ENCODE peak calls at places on chromosomes 1 and 21, in ten cellular contexts. One of them, this sample, is unnamed.

GRCh38 chr1:169091480-169091941 is 15.0 kb upstream of the ATP1B1 start:
- DNase-seq in left ventricle myocardium inferior: no peak
- DNase-seq in heart left ventricle: no peak
- DNase-seq in sigmoid colon: no peak
- DNase-seq in fibroblast of lung: no peak
- DNase-seq in GM23248: peak; percentile 76
- DNase-seq in kidney: no peak
- DNase-seq in tibial nerve: no peak
- DNase-seq in mucosa of descending colon: no peak
- DNase-seq in OCI-LY7: no peak
- DNase-seq in this sample: no peak

GRCh38 chr21:42567181-42567560 is 53.5 kb downstream of the SLC37A1 start:
- DNase-seq in heart left ventricle: peak; percentile 37
- DNase-seq in left ventricle myocardium inferior: no peak
- DNase-seq in tibial nerve: no peak
- DNase-seq in kidney: peak; percentile 56
- DNase-seq in mucosa of descending colon: peak; percentile 7
- DNase-seq in OCI-LY7: no peak
- DNase-seq in fibroblast of lung: no peak
- DNase-seq in sigmoid colon: peak; percentile 40
- DNase-seq in GM23248: no peak
- DNase-seq in this sample: no peak

GRCh38 chr1:155918660-155919059 is 7.5 kb upstream of the RIT1 start:
- DNase-seq in mucosa of descending colon: no peak
- DNase-seq in left ventricle myocardium inferior: no peak
- DNase-seq in heart left ventricle: no peak
- DNase-seq in GM23248: no peak
- DNase-seq in kidney: no peak
- DNase-seq in OCI-LY7: no peak
- DNase-seq in fibroblast of lung: no peak
- DNase-seq in sigmoid colon: no peak
- DNase-seq in tibial nerve: no peak
- DNase-seq in this sample: no peak

GRCh38 chr1:160404094-160404493 is 3.7 kb downstream of the VANGL2 start:
- DNase-seq in tibial nerve: no peak
- DNase-seq in heart left ventricle: no peak
- DNase-seq in sigmoid colon: no peak
- DNase-seq in kidney: no peak
- DNase-seq in mucosa of descending colon: no peak
- DNase-seq in fibroblast of lung: no peak
- DNase-seq in GM23248: no peak
- DNase-seq in left ventricle myocardium inferior: no peak
- DNase-seq in OCI-LY7: peak; percentile 47
- DNase-seq in this sample: no peak

GRCh38 chr1:58768332-58768731 is 15.5 kb downstream of the JUN start:
- DNase-seq in sigmoid colon: no peak
- DNase-seq in GM23248: no peak
- DNase-seq in heart left ventricle: no peak
- DNase-seq in mucosa of descending colon: no peak
- DNase-seq in kidney: no peak
- DNase-seq in tibial nerve: no peak
- DNase-seq in OCI-LY7: no peak
- DNase-seq in fibroblast of lung: peak; percentile 47
- DNase-seq in left ventricle myocardium inferior: no peak
- DNase-seq in this sample: no peak

GRCh38 chr1:176206006-176206960 is 803 bp downstream of the COP1 start:
- DNase-seq in fibroblast of lung: peak; percentile 28
- DNase-seq in sigmoid colon: peak; percentile 68
- DNase-seq in mucosa of descending colon: peak; percentile 70
- DNase-seq in OCI-LY7: peak; percentile 62
- DNase-seq in tibial nerve: peak; percentile 13
- DNase-seq in kidney: no peak
- DNase-seq in GM23248: peak; percentile 74
- DNase-seq in left ventricle myocardium inferior: no peak
- DNase-seq in heart left ventricle: no peak
- DNase-seq in this sample: peak; percentile 48

GRCh38 chr1:14997646-14998276 is 155.8 kb upstream of the TMEM51 start:
- DNase-seq in tibial nerve: no peak
- DNase-seq in heart left ventricle: no peak
- DNase-seq in left ventricle myocardium inferior: no peak
- DNase-seq in mucosa of descending colon: no peak
- DNase-seq in sigmoid colon: no peak
- DNase-seq in OCI-LY7: no peak
- DNase-seq in fibroblast of lung: no peak
- DNase-seq in GM23248: peak; percentile 32
- DNase-seq in kidney: no peak
- DNase-seq in this sample: no peak

GRCh38 chr21:42258150-42258884 is 39.4 kb downstream of the ABCG1 start:
- DNase-seq in OCI-LY7: peak; percentile 87
- DNase-seq in left ventricle myocardium inferior: peak; percentile 68
- DNase-seq in heart left ventricle: peak; percentile 89
- DNase-seq in sigmoid colon: peak; percentile 82
- DNase-seq in mucosa of descending colon: peak; percentile 88
- DNase-seq in fibroblast of lung: peak; percentile 49
- DNase-seq in tibial nerve: peak; percentile 48
- DNase-seq in kidney: peak; percentile 85
- DNase-seq in GM23248: peak; percentile 72
- DNase-seq in this sample: peak; percentile 62

GRCh38 chr1:57916034-57916433 is 492.2 kb upstream of the DAB1 start:
- DNase-seq in OCI-LY7: no peak
- DNase-seq in left ventricle myocardium inferior: no peak
- DNase-seq in tibial nerve: no peak
- DNase-seq in GM23248: no peak
- DNase-seq in fibroblast of lung: no peak
- DNase-seq in mucosa of descending colon: no peak
- DNase-seq in kidney: no peak
- DNase-seq in heart left ventricle: no peak
- DNase-seq in sigmoid colon: no peak
- DNase-seq in this sample: no peak

GRCh38 chr21:42003051-42003461 is 7.1 kb downstream of the ZBTB21 start:
- DNase-seq in sigmoid colon: no peak
- DNase-seq in tibial nerve: no peak
- DNase-seq in left ventricle myocardium inferior: no peak
- DNase-seq in heart left ventricle: no peak
- DNase-seq in kidney: no peak
- DNase-seq in OCI-LY7: no peak
- DNase-seq in GM23248: peak; percentile 78
- DNase-seq in mucosa of descending colon: no peak
- DNase-seq in fibroblast of lung: no peak
- DNase-seq in this sample: no peak

GRCh38 chr1:47592296-47592975 is 154.6 kb downstream of the FOXD2 start:
- DNase-seq in mucosa of descending colon: no peak
- DNase-seq in heart left ventricle: no peak
- DNase-seq in left ventricle myocardium inferior: no peak
- DNase-seq in fibroblast of lung: no peak
- DNase-seq in sigmoid colon: no peak
- DNase-seq in GM23248: no peak
- DNase-seq in OCI-LY7: no peak
- DNase-seq in kidney: no peak
- DNase-seq in tibial nerve: no peak
- DNase-seq in this sample: no peak

GRCh38 chr1:30762931-30763653 is 5.5 kb upstream of the LAPTM5 start:
- DNase-seq in tibial nerve: no peak
- DNase-seq in GM23248: no peak
- DNase-seq in OCI-LY7: no peak
- DNase-seq in left ventricle myocardium inferior: no peak
- DNase-seq in kidney: no peak
- DNase-seq in sigmoid colon: no peak
- DNase-seq in mucosa of descending colon: no peak
- DNase-seq in fibroblast of lung: no peak
- DNase-seq in heart left ventricle: no peak
- DNase-seq in this sample: no peak

GRCh38 chr1:28026329-28026728 is 62.1 kb downstream of the EYA3 start:
- DNase-seq in heart left ventricle: no peak
- DNase-seq in kidney: no peak
- DNase-seq in fibroblast of lung: no peak
- DNase-seq in tibial nerve: no peak
- DNase-seq in mucosa of descending colon: no peak
- DNase-seq in sigmoid colon: no peak
- DNase-seq in left ventricle myocardium inferior: no peak
- DNase-seq in GM23248: no peak
- DNase-seq in OCI-LY7: no peak
- DNase-seq in this sample: no peak

GRCh38 chr1:203551550-203551949 is 57.6 kb downstream of the OPTC start:
- DNase-seq in left ventricle myocardium inferior: no peak
- DNase-seq in GM23248: no peak
- DNase-seq in sigmoid colon: no peak
- DNase-seq in OCI-LY7: no peak
- DNase-seq in tibial nerve: no peak
- DNase-seq in kidney: no peak
- DNase-seq in mucosa of descending colon: no peak
- DNase-seq in fibroblast of lung: no peak
- DNase-seq in heart left ventricle: no peak
- DNase-seq in this sample: no peak

GRCh38 chr1:33257388-33257758 is 1.1 kb downstream of the ZNF362 start:
- DNase-seq in left ventricle myocardium inferior: no peak
- DNase-seq in kidney: no peak
- DNase-seq in tibial nerve: no peak
- DNase-seq in fibroblast of lung: no peak
- DNase-seq in heart left ventricle: no peak
- DNase-seq in mucosa of descending colon: no peak
- DNase-seq in OCI-LY7: no peak
- DNase-seq in sigmoid colon: no peak
- DNase-seq in GM23248: peak; percentile 41
- DNase-seq in this sample: no peak

GRCh38 chr1:198935371-198935921 is 296.6 kb downstream of the PTPRC start:
- DNase-seq in heart left ventricle: peak; percentile 69
- DNase-seq in kidney: peak; percentile 79
- DNase-seq in fibroblast of lung: peak; percentile 94
- DNase-seq in left ventricle myocardium inferior: peak; percentile 33
- DNase-seq in GM23248: peak; percentile 90
- DNase-seq in sigmoid colon: peak; percentile 74
- DNase-seq in mucosa of descending colon: peak; percentile 48
- DNase-seq in tibial nerve: peak; percentile 72
- DNase-seq in OCI-LY7: peak; percentile 87
- DNase-seq in this sample: peak; percentile 92
- H3K9me3 ChIP-seq in heart left ventricle: no peaks in the 10 kb centered on the region
- H3K9me3 ChIP-seq in kidney: no peaks in the 10 kb centered on the region
- H3K9me3 ChIP-seq in fibroblast of lung: no peaks in the 10 kb centered on the region
- H3K9me3 ChIP-seq in left ventricle myocardium inferior: no peaks in the 10 kb centered on the region
- H3K9me3 ChIP-seq in GM23248: no peaks in the 10 kb centered on the region
- H3K9me3 ChIP-seq in sigmoid colon: no peaks in the 10 kb centered on the region
- H3K9me3 ChIP-seq in mucosa of descending colon: no peaks in the 10 kb centered on the region
- H3K9me3 ChIP-seq in tibial nerve: no peaks in the 10 kb centered on the region
- H3K9me3 ChIP-seq in OCI-LY7: no peaks in the 10 kb centered on the region
- H3K9me3 ChIP-seq in this sample: no peaks in the 10 kb centered on the region

GRCh38 chr1:42684139-42684538 is 1.9 kb downstream of the YBX1 start:
- DNase-seq in sigmoid colon: no peak
- DNase-seq in GM23248: peak; percentile 18
- DNase-seq in mucosa of descending colon: no peak
- DNase-seq in tibial nerve: no peak
- DNase-seq in kidney: no peak
- DNase-seq in fibroblast of lung: peak; percentile 11
- DNase-seq in heart left ventricle: no peak
- DNase-seq in left ventricle myocardium inferior: no peak
- DNase-seq in OCI-LY7: peak; percentile 31
- DNase-seq in this sample: peak; percentile 30
- H3K36me3 ChIP-seq in sigmoid colon: no peaks in the 10 kb centered on the region
- H3K36me3 ChIP-seq in GM23248: peaks cover 24% of the 10 kb centered on the region
- H3K36me3 ChIP-seq in mucosa of descending colon: no peaks in the 10 kb centered on the region
- H3K36me3 ChIP-seq in tibial nerve: no peaks in the 10 kb centered on the region
- H3K36me3 ChIP-seq in kidney: no peaks in the 10 kb centered on the region
- H3K36me3 ChIP-seq in fibroblast of lung: peaks cover 3% of the 10 kb centered on the region
- H3K36me3 ChIP-seq in heart left ventricle: peaks cover 34% of the 10 kb centered on the region
- H3K36me3 ChIP-seq in left ventricle myocardium inferior: peaks cover 5% of the 10 kb centered on the region
- H3K36me3 ChIP-seq in OCI-LY7: peaks cover 63% of the 10 kb centered on the region
- H3K36me3 ChIP-seq in this sample: peaks cover 61% of the 10 kb centered on the region

GRCh38 chr1:83497563-83497962 is 501.4 kb downstream of the TTLL7 start:
- DNase-seq in kidney: no peak
- DNase-seq in sigmoid colon: no peak
- DNase-seq in OCI-LY7: no peak
- DNase-seq in GM23248: peak; percentile 24
- DNase-seq in left ventricle myocardium inferior: no peak
- DNase-seq in heart left ventricle: no peak
- DNase-seq in fibroblast of lung: peak; percentile 37
- DNase-seq in mucosa of descending colon: no peak
- DNase-seq in tibial nerve: no peak
- DNase-seq in this sample: no peak

GRCh38 chr1:83491930-83492329 is 507.0 kb downstream of the TTLL7 start:
- DNase-seq in heart left ventricle: no peak
- DNase-seq in GM23248: no peak
- DNase-seq in OCI-LY7: no peak
- DNase-seq in left ventricle myocardium inferior: no peak
- DNase-seq in kidney: no peak
- DNase-seq in mucosa of descending colon: no peak
- DNase-seq in tibial nerve: no peak
- DNase-seq in fibroblast of lung: no peak
- DNase-seq in sigmoid colon: no peak
- DNase-seq in this sample: no peak

GRCh38 chr1:83495560-83495959 is 503.4 kb downstream of the TTLL7 start:
- DNase-seq in sigmoid colon: no peak
- DNase-seq in OCI-LY7: no peak
- DNase-seq in kidney: no peak
- DNase-seq in mucosa of descending colon: no peak
- DNase-seq in fibroblast of lung: no peak
- DNase-seq in GM23248: no peak
- DNase-seq in left ventricle myocardium inferior: no peak
- DNase-seq in tibial nerve: no peak
- DNase-seq in heart left ventricle: no peak
- DNase-seq in this sample: no peak

GRCh38 chr1:83490988-83491387 is 507.9 kb downstream of the TTLL7 start:
- DNase-seq in tibial nerve: no peak
- DNase-seq in fibroblast of lung: no peak
- DNase-seq in OCI-LY7: no peak
- DNase-seq in kidney: no peak
- DNase-seq in mucosa of descending colon: no peak
- DNase-seq in GM23248: no peak
- DNase-seq in heart left ventricle: no peak
- DNase-seq in left ventricle myocardium inferior: no peak
- DNase-seq in sigmoid colon: no peak
- DNase-seq in this sample: no peak

DNA sequence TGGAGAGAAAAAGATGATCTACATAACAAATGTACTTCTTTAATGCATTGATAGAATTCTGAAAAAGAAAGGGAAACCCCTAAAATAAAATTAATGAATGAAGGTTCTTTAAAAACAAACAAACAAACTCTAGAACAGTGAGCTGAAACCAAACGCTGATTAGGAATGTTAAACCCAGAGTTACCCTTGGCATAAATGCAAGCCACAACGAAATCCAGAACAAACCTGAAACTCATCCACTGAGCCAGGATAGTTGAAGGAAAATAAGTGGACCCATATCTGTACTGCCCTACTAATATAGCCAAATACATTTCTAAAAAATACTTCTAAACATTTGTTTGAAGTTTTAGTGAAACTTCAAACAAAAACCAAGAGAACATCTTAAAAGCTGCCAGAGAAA is 505.3 kb downstream of the TTLL7 start:
- DNase-seq in kidney: no peak
- DNase-seq in tibial nerve: no peak
- DNase-seq in mucosa of descending colon: no peak
- DNase-seq in left ventricle myocardium inferior: no peak
- DNase-seq in sigmoid colon: no peak
- DNase-seq in fibroblast of lung: no peak
- DNase-seq in GM23248: no peak
- DNase-seq in OCI-LY7: no peak
- DNase-seq in heart left ventricle: no peak
- DNase-seq in this sample: no peak
- H3K9me3 ChIP-seq in kidney: no peaks in the 10 kb centered on the region
- H3K9me3 ChIP-seq in tibial nerve: no peaks in the 10 kb centered on the region
- H3K9me3 ChIP-seq in mucosa of descending colon: no peaks in the 10 kb centered on the region
- H3K9me3 ChIP-seq in left ventricle myocardium inferior: no peaks in the 10 kb centered on the region
- H3K9me3 ChIP-seq in sigmoid colon: no peaks in the 10 kb centered on the region
- H3K9me3 ChIP-seq in fibroblast of lung: no peaks in the 10 kb centered on the region
- H3K9me3 ChIP-seq in GM23248: no peaks in the 10 kb centered on the region
- H3K9me3 ChIP-seq in OCI-LY7: no peaks in the 10 kb centered on the region
- H3K9me3 ChIP-seq in heart left ventricle: no peaks in the 10 kb centered on the region
- H3K9me3 ChIP-seq in this sample: no peaks in the 10 kb centered on the region

GRCh38 chr21:38819719-38820147 is 14.0 kb downstream of the ETS2 start:
- DNase-seq in tibial nerve: no peak
- DNase-seq in fibroblast of lung: peak; percentile 56
- DNase-seq in mucosa of descending colon: peak; percentile 56
- DNase-seq in sigmoid colon: no peak
- DNase-seq in OCI-LY7: no peak
- DNase-seq in kidney: no peak
- DNase-seq in heart left ventricle: no peak
- DNase-seq in left ventricle myocardium inferior: no peak
- DNase-seq in GM23248: peak; percentile 68
- DNase-seq in this sample: peak; percentile 77
- H3K36me3 ChIP-seq in tibial nerve: no peaks in the 10 kb centered on the region
- H3K36me3 ChIP-seq in fibroblast of lung: peaks cover 45% of the 10 kb centered on the region
- H3K36me3 ChIP-seq in mucosa of descending colon: peaks cover 6% of the 10 kb centered on the region
- H3K36me3 ChIP-seq in sigmoid colon: peaks cover 75% of the 10 kb centered on the region
- H3K36me3 ChIP-seq in OCI-LY7: peaks cover 94% of the 10 kb centered on the region
- H3K36me3 ChIP-seq in kidney: peaks cover 78% of the 10 kb centered on the region
- H3K36me3 ChIP-seq in heart left ventricle: peaks cover 98% of the 10 kb centered on the region
- H3K36me3 ChIP-seq in left ventricle myocardium inferior: peaks cover 97% of the 10 kb centered on the region
- H3K36me3 ChIP-seq in GM23248: peaks cover 49% of the 10 kb centered on the region
- H3K36me3 ChIP-seq in this sample: peaks cover 96% of the 10 kb centered on the region

This sample was measured in MG63.